ENCODE peak calls at places on chromosome 20, in ten cellular contexts. One of them, this sample, is unnamed.

GRCh38 chr20:44091026-44091425 is 96.0 kb downstream of the JPH2 start:
- DNase-seq in RWPE1: no peak
- DNase-seq in progenitor cell of endocrine pancreas: no peak
- DNase-seq in EL: no peak
- DNase-seq in cerebellum: no peak
- DNase-seq in NAMALWA: no peak
- DNase-seq in stimulated activated CD4-positive, alpha-beta T cell treated with anti-CD3 and anti-CD28 coated beads, Interleukin-15, amount 100 ng/mL, for 24 hours: no peak
- DNase-seq in stimulated activated CD8-positive, alpha-beta memory T cell treated with anti-CD3 and anti-CD28 coated beads, Interleukin-15, amount 100 ng/mL, for 1 hour: no peak
- DNase-seq in Calu3: no peak
- DNase-seq in left ventricle myocardium superior: no peak
- DNase-seq in this sample: no peak

GRCh38 chr20:33437141-33437911 is 6.2 kb downstream of the SNTA1 start:
- DNase-seq in RWPE1: no peak
- DNase-seq in progenitor cell of endocrine pancreas: no peak
- DNase-seq in EL: peak
- DNase-seq in cerebellum: no peak
- DNase-seq in NAMALWA: no peak
- DNase-seq in stimulated activated CD4-positive, alpha-beta T cell treated with anti-CD3 and anti-CD28 coated beads, Interleukin-15, amount 100 ng/mL, for 24 hours: no peak
- DNase-seq in stimulated activated CD8-positive, alpha-beta memory T cell treated with anti-CD3 and anti-CD28 coated beads, Interleukin-15, amount 100 ng/mL, for 1 hour: no peak
- DNase-seq in Calu3: no peak
- DNase-seq in left ventricle myocardium superior: peak
- DNase-seq in this sample: no peak

GRCh38 chr20:22459754-22460153 is 124.6 kb downstream of the FOXA2 start:
- DNase-seq in RWPE1: no peak
- DNase-seq in progenitor cell of endocrine pancreas: no peak
- DNase-seq in EL: no peak
- DNase-seq in cerebellum: no peak
- DNase-seq in NAMALWA: no peak
- DNase-seq in stimulated activated CD4-positive, alpha-beta T cell treated with anti-CD3 and anti-CD28 coated beads, Interleukin-15, amount 100 ng/mL, for 24 hours: no peak
- DNase-seq in stimulated activated CD8-positive, alpha-beta memory T cell treated with anti-CD3 and anti-CD28 coated beads, Interleukin-15, amount 100 ng/mL, for 1 hour: no peak
- DNase-seq in Calu3: no peak
- DNase-seq in left ventricle myocardium superior: no peak
- DNase-seq in this sample: no peak

GRCh38 chr20:62751551-62752150 is 43.0 kb downstream of the NTSR1 start:
- DNase-seq in RWPE1: no peak
- DNase-seq in progenitor cell of endocrine pancreas: no peak
- DNase-seq in EL: no peak
- DNase-seq in cerebellum: peak
- DNase-seq in NAMALWA: no peak
- DNase-seq in stimulated activated CD4-positive, alpha-beta T cell treated with anti-CD3 and anti-CD28 coated beads, Interleukin-15, amount 100 ng/mL, for 24 hours: no peak
- DNase-seq in stimulated activated CD8-positive, alpha-beta memory T cell treated with anti-CD3 and anti-CD28 coated beads, Interleukin-15, amount 100 ng/mL, for 1 hour: no peak
- DNase-seq in Calu3: no peak
- DNase-seq in left ventricle myocardium superior: peak
- DNase-seq in this sample: no peak

GRCh38 chr20:39954585-39954984 is 734.5 kb downstream of the MAFB start:
- DNase-seq in RWPE1: no peak
- DNase-seq in progenitor cell of endocrine pancreas: no peak
- DNase-seq in EL: no peak
- DNase-seq in cerebellum: no peak
- DNase-seq in NAMALWA: no peak
- DNase-seq in stimulated activated CD4-positive, alpha-beta T cell treated with anti-CD3 and anti-CD28 coated beads, Interleukin-15, amount 100 ng/mL, for 24 hours: no peak
- DNase-seq in stimulated activated CD8-positive, alpha-beta memory T cell treated with anti-CD3 and anti-CD28 coated beads, Interleukin-15, amount 100 ng/mL, for 1 hour: no peak
- DNase-seq in Calu3: no peak
- DNase-seq in left ventricle myocardium superior: no peak
- DNase-seq in this sample: no peak

GRCh38 chr20:373171-373890 is 7.2 kb upstream of the TRIB3 start:
- DNase-seq in RWPE1: peak
- DNase-seq in progenitor cell of endocrine pancreas: no peak
- DNase-seq in EL: peak
- DNase-seq in cerebellum: no peak
- DNase-seq in NAMALWA: no peak
- DNase-seq in stimulated activated CD4-positive, alpha-beta T cell treated with anti-CD3 and anti-CD28 coated beads, Interleukin-15, amount 100 ng/mL, for 24 hours: no peak
- DNase-seq in stimulated activated CD8-positive, alpha-beta memory T cell treated with anti-CD3 and anti-CD28 coated beads, Interleukin-15, amount 100 ng/mL, for 1 hour: no peak
- DNase-seq in Calu3: no peak
- DNase-seq in left ventricle myocardium superior: peak
- DNase-seq in this sample: no peak

GRCh38 chr20:63313349-63314014 is 20.5 kb downstream of the COL20A1 start:
- DNase-seq in RWPE1: no peak
- DNase-seq in progenitor cell of endocrine pancreas: no peak
- DNase-seq in EL: no peak
- DNase-seq in cerebellum: no peak
- DNase-seq in NAMALWA: no peak
- DNase-seq in stimulated activated CD4-positive, alpha-beta T cell treated with anti-CD3 and anti-CD28 coated beads, Interleukin-15, amount 100 ng/mL, for 24 hours: no peak
- DNase-seq in stimulated activated CD8-positive, alpha-beta memory T cell treated with anti-CD3 and anti-CD28 coated beads, Interleukin-15, amount 100 ng/mL, for 1 hour: no peak
- DNase-seq in Calu3: no peak
- DNase-seq in left ventricle myocardium superior: peak
- DNase-seq in this sample: no peak

GRCh38 chr20:62925420-62926228 is 681 bp downstream of the DIDO1 start:
- DNase-seq in RWPE1: no peak
- DNase-seq in progenitor cell of endocrine pancreas: no peak
- DNase-seq in EL: peak
- DNase-seq in cerebellum: no peak
- DNase-seq in NAMALWA: peak
- DNase-seq in stimulated activated CD4-positive, alpha-beta T cell treated with anti-CD3 and anti-CD28 coated beads, Interleukin-15, amount 100 ng/mL, for 24 hours: peak
- DNase-seq in stimulated activated CD8-positive, alpha-beta memory T cell treated with anti-CD3 and anti-CD28 coated beads, Interleukin-15, amount 100 ng/mL, for 1 hour: no peak
- DNase-seq in Calu3: peak
- DNase-seq in left ventricle myocardium superior: peak
- DNase-seq in this sample: peak

GRCh38 chr20:45445805-45446562 is 23.6 kb upstream of the WFDC2 start:
- DNase-seq in RWPE1: peak
- DNase-seq in progenitor cell of endocrine pancreas: peak
- DNase-seq in EL: peak
- DNase-seq in cerebellum: no peak
- DNase-seq in NAMALWA: peak
- DNase-seq in stimulated activated CD4-positive, alpha-beta T cell treated with anti-CD3 and anti-CD28 coated beads, Interleukin-15, amount 100 ng/mL, for 24 hours: peak
- DNase-seq in stimulated activated CD8-positive, alpha-beta memory T cell treated with anti-CD3 and anti-CD28 coated beads, Interleukin-15, amount 100 ng/mL, for 1 hour: no peak
- DNase-seq in Calu3: peak
- DNase-seq in left ventricle myocardium superior: no peak
- DNase-seq in this sample: no peak

GRCh38 chr20:15163632-15164031 is 826.2 kb upstream of the FLRT3 start:
- DNase-seq in RWPE1: no peak
- DNase-seq in progenitor cell of endocrine pancreas: no peak
- DNase-seq in EL: no peak
- DNase-seq in cerebellum: no peak
- DNase-seq in NAMALWA: no peak
- DNase-seq in stimulated activated CD4-positive, alpha-beta T cell treated with anti-CD3 and anti-CD28 coated beads, Interleukin-15, amount 100 ng/mL, for 24 hours: no peak
- DNase-seq in stimulated activated CD8-positive, alpha-beta memory T cell treated with anti-CD3 and anti-CD28 coated beads, Interleukin-15, amount 100 ng/mL, for 1 hour: no peak
- DNase-seq in Calu3: no peak
- DNase-seq in left ventricle myocardium superior: no peak
- DNase-seq in this sample: no peak

GRCh38 chr20:26163890-26164289 is 467.2 kb upstream of the ZNF337 start:
- DNase-seq in RWPE1: peak
- DNase-seq in progenitor cell of endocrine pancreas: no peak
- DNase-seq in EL: peak
- DNase-seq in cerebellum: no peak
- DNase-seq in NAMALWA: no peak
- DNase-seq in stimulated activated CD4-positive, alpha-beta T cell treated with anti-CD3 and anti-CD28 coated beads, Interleukin-15, amount 100 ng/mL, for 24 hours: no peak
- DNase-seq in stimulated activated CD8-positive, alpha-beta memory T cell treated with anti-CD3 and anti-CD28 coated beads, Interleukin-15, amount 100 ng/mL, for 1 hour: no peak
- DNase-seq in Calu3: no peak
- DNase-seq in left ventricle myocardium superior: no peak
- DNase-seq in this sample: no peak

GRCh38 chr20:57211949-57212889 is 54.2 kb downstream of the BMP7 start:
- DNase-seq in RWPE1: peak
- DNase-seq in progenitor cell of endocrine pancreas: no peak
- DNase-seq in EL: peak
- DNase-seq in cerebellum: peak
- DNase-seq in NAMALWA: no peak
- DNase-seq in stimulated activated CD4-positive, alpha-beta T cell treated with anti-CD3 and anti-CD28 coated beads, Interleukin-15, amount 100 ng/mL, for 24 hours: no peak
- DNase-seq in stimulated activated CD8-positive, alpha-beta memory T cell treated with anti-CD3 and anti-CD28 coated beads, Interleukin-15, amount 100 ng/mL, for 1 hour: no peak
- DNase-seq in Calu3: peak
- DNase-seq in left ventricle myocardium superior: peak
- DNase-seq in this sample: no peak

GRCh38 chr20:11124849-11125505 is 451.2 kb upstream of the JAG1 start:
- DNase-seq in RWPE1: no peak
- DNase-seq in progenitor cell of endocrine pancreas: no peak
- DNase-seq in EL: no peak
- DNase-seq in cerebellum: no peak
- DNase-seq in NAMALWA: no peak
- DNase-seq in stimulated activated CD4-positive, alpha-beta T cell treated with anti-CD3 and anti-CD28 coated beads, Interleukin-15, amount 100 ng/mL, for 24 hours: no peak
- DNase-seq in stimulated activated CD8-positive, alpha-beta memory T cell treated with anti-CD3 and anti-CD28 coated beads, Interleukin-15, amount 100 ng/mL, for 1 hour: no peak
- DNase-seq in Calu3: no peak
- DNase-seq in left ventricle myocardium superior: no peak
- DNase-seq in this sample: no peak

GRCh38 chr20:9647741-9648140 is 133.4 kb downstream of the LAMP5 start:
- DNase-seq in RWPE1: no peak
- DNase-seq in progenitor cell of endocrine pancreas: no peak
- DNase-seq in EL: no peak
- DNase-seq in cerebellum: peak
- DNase-seq in NAMALWA: no peak
- DNase-seq in stimulated activated CD4-positive, alpha-beta T cell treated with anti-CD3 and anti-CD28 coated beads, Interleukin-15, amount 100 ng/mL, for 24 hours: no peak
- DNase-seq in stimulated activated CD8-positive, alpha-beta memory T cell treated with anti-CD3 and anti-CD28 coated beads, Interleukin-15, amount 100 ng/mL, for 1 hour: no peak
- DNase-seq in Calu3: no peak
- DNase-seq in left ventricle myocardium superior: no peak
- DNase-seq in this sample: no peak

GRCh38 chr20:17538517-17539170 is 7.5 kb upstream of the BFSP1 start:
- DNase-seq in RWPE1: no peak
- DNase-seq in progenitor cell of endocrine pancreas: no peak
- DNase-seq in EL: peak
- DNase-seq in cerebellum: no peak
- DNase-seq in NAMALWA: peak
- DNase-seq in stimulated activated CD4-positive, alpha-beta T cell treated with anti-CD3 and anti-CD28 coated beads, Interleukin-15, amount 100 ng/mL, for 24 hours: peak
- DNase-seq in stimulated activated CD8-positive, alpha-beta memory T cell treated with anti-CD3 and anti-CD28 coated beads, Interleukin-15, amount 100 ng/mL, for 1 hour: no peak
- DNase-seq in Calu3: no peak
- DNase-seq in left ventricle myocardium superior: no peak
- DNase-seq in this sample: no peak

GRCh38 chr20:21514553-21515251 is 838 bp upstream of the NKX2-2 start:
- DNase-seq in RWPE1: no peak
- DNase-seq in progenitor cell of endocrine pancreas: peak
- DNase-seq in EL: no peak
- DNase-seq in cerebellum: no peak
- DNase-seq in NAMALWA: no peak
- DNase-seq in stimulated activated CD4-positive, alpha-beta T cell treated with anti-CD3 and anti-CD28 coated beads, Interleukin-15, amount 100 ng/mL, for 24 hours: no peak
- DNase-seq in stimulated activated CD8-positive, alpha-beta memory T cell treated with anti-CD3 and anti-CD28 coated beads, Interleukin-15, amount 100 ng/mL, for 1 hour: no peak
- DNase-seq in Calu3: no peak
- DNase-seq in left ventricle myocardium superior: no peak
- DNase-seq in this sample: no peak

GRCh38 chr20:41004561-41005360 is 23.9 kb upstream of the TOP1 start:
- DNase-seq in RWPE1: peak
- DNase-seq in progenitor cell of endocrine pancreas: no peak
- DNase-seq in EL: peak
- DNase-seq in cerebellum: peak
- DNase-seq in NAMALWA: no peak
- DNase-seq in stimulated activated CD4-positive, alpha-beta T cell treated with anti-CD3 and anti-CD28 coated beads, Interleukin-15, amount 100 ng/mL, for 24 hours: peak
- DNase-seq in stimulated activated CD8-positive, alpha-beta memory T cell treated with anti-CD3 and anti-CD28 coated beads, Interleukin-15, amount 100 ng/mL, for 1 hour: no peak
- DNase-seq in Calu3: no peak
- DNase-seq in left ventricle myocardium superior: no peak
- DNase-seq in this sample: no peak

GRCh38 chr20:23021941-23022340 is 13.2 kb upstream of the SSTR4 start:
- DNase-seq in RWPE1: peak
- DNase-seq in progenitor cell of endocrine pancreas: no peak
- DNase-seq in EL: peak
- DNase-seq in cerebellum: no peak
- DNase-seq in NAMALWA: no peak
- DNase-seq in stimulated activated CD4-positive, alpha-beta T cell treated with anti-CD3 and anti-CD28 coated beads, Interleukin-15, amount 100 ng/mL, for 24 hours: no peak
- DNase-seq in stimulated activated CD8-positive, alpha-beta memory T cell treated with anti-CD3 and anti-CD28 coated beads, Interleukin-15, amount 100 ng/mL, for 1 hour: no peak
- DNase-seq in Calu3: no peak
- DNase-seq in left ventricle myocardium superior: no peak
- DNase-seq in this sample: no peak

GRCh38 chr20:46564241-46564957 is 13.9 kb upstream of the OCSTAMP start:
- DNase-seq in RWPE1: no peak
- DNase-seq in progenitor cell of endocrine pancreas: no peak
- DNase-seq in EL: no peak
- DNase-seq in cerebellum: no peak
- DNase-seq in NAMALWA: no peak
- DNase-seq in stimulated activated CD4-positive, alpha-beta T cell treated with anti-CD3 and anti-CD28 coated beads, Interleukin-15, amount 100 ng/mL, for 24 hours: no peak
- DNase-seq in stimulated activated CD8-positive, alpha-beta memory T cell treated with anti-CD3 and anti-CD28 coated beads, Interleukin-15, amount 100 ng/mL, for 1 hour: no peak
- DNase-seq in Calu3: no peak
- DNase-seq in left ventricle myocardium superior: no peak
- DNase-seq in this sample: no peak

GRCh38 chr20:46835418-46835817 is 59.2 kb upstream of the EYA2 start:
- DNase-seq in RWPE1: no peak
- DNase-seq in progenitor cell of endocrine pancreas: no peak
- DNase-seq in EL: peak
- DNase-seq in cerebellum: no peak
- DNase-seq in NAMALWA: no peak
- DNase-seq in stimulated activated CD4-positive, alpha-beta T cell treated with anti-CD3 and anti-CD28 coated beads, Interleukin-15, amount 100 ng/mL, for 24 hours: no peak
- DNase-seq in stimulated activated CD8-positive, alpha-beta memory T cell treated with anti-CD3 and anti-CD28 coated beads, Interleukin-15, amount 100 ng/mL, for 1 hour: no peak
- DNase-seq in Calu3: no peak
- DNase-seq in left ventricle myocardium superior: no peak
- DNase-seq in this sample: no peak

GRCh38 chr20:38514185-38514584 is 41.5 kb downstream of the RALGAPB start:
- DNase-seq in RWPE1: no peak
- DNase-seq in progenitor cell of endocrine pancreas: no peak
- DNase-seq in EL: no peak
- DNase-seq in cerebellum: no peak
- DNase-seq in NAMALWA: peak
- DNase-seq in stimulated activated CD4-positive, alpha-beta T cell treated with anti-CD3 and anti-CD28 coated beads, Interleukin-15, amount 100 ng/mL, for 24 hours: no peak
- DNase-seq in stimulated activated CD8-positive, alpha-beta memory T cell treated with anti-CD3 and anti-CD28 coated beads, Interleukin-15, amount 100 ng/mL, for 1 hour: no peak
- DNase-seq in Calu3: no peak
- DNase-seq in left ventricle myocardium superior: no peak
- DNase-seq in this sample: no peak

GRCh38 chr20:584375-585301 is 25.5 kb downstream of the TCF15 start:
- DNase-seq in RWPE1: no peak
- DNase-seq in progenitor cell of endocrine pancreas: no peak
- DNase-seq in EL: no peak
- DNase-seq in cerebellum: no peak
- DNase-seq in NAMALWA: peak
- DNase-seq in stimulated activated CD4-positive, alpha-beta T cell treated with anti-CD3 and anti-CD28 coated beads, Interleukin-15, amount 100 ng/mL, for 24 hours: peak
- DNase-seq in stimulated activated CD8-positive, alpha-beta memory T cell treated with anti-CD3 and anti-CD28 coated beads, Interleukin-15, amount 100 ng/mL, for 1 hour: no peak
- DNase-seq in Calu3: peak
- DNase-seq in left ventricle myocardium superior: no peak
- DNase-seq in this sample: no peak

GRCh38 chr20:52047811-52048302 is 143.7 kb downstream of the ZFP64 start:
- DNase-seq in RWPE1: no peak
- DNase-seq in progenitor cell of endocrine pancreas: no peak
- DNase-seq in EL: no peak
- DNase-seq in cerebellum: no peak
- DNase-seq in NAMALWA: no peak
- DNase-seq in stimulated activated CD4-positive, alpha-beta T cell treated with anti-CD3 and anti-CD28 coated beads, Interleukin-15, amount 100 ng/mL, for 24 hours: peak
- DNase-seq in stimulated activated CD8-positive, alpha-beta memory T cell treated with anti-CD3 and anti-CD28 coated beads, Interleukin-15, amount 100 ng/mL, for 1 hour: no peak
- DNase-seq in Calu3: peak
- DNase-seq in left ventricle myocardium superior: no peak
- DNase-seq in this sample: no peak

GRCh38 chr20:43969069-43969468 is 54.4 kb downstream of the TOX2 start:
- DNase-seq in RWPE1: no peak
- DNase-seq in progenitor cell of endocrine pancreas: no peak
- DNase-seq in EL: no peak
- DNase-seq in cerebellum: no peak
- DNase-seq in NAMALWA: no peak
- DNase-seq in stimulated activated CD4-positive, alpha-beta T cell treated with anti-CD3 and anti-CD28 coated beads, Interleukin-15, amount 100 ng/mL, for 24 hours: no peak
- DNase-seq in stimulated activated CD8-positive, alpha-beta memory T cell treated with anti-CD3 and anti-CD28 coated beads, Interleukin-15, amount 100 ng/mL, for 1 hour: no peak
- DNase-seq in Calu3: no peak
- DNase-seq in left ventricle myocardium superior: no peak
- DNase-seq in this sample: no peak

GRCh38 chr20:41482647-41483552 is 116.3 kb upstream of the EMILIN3 start:
- DNase-seq in RWPE1: no peak
- DNase-seq in progenitor cell of endocrine pancreas: no peak
- DNase-seq in EL: peak
- DNase-seq in cerebellum: no peak
- DNase-seq in NAMALWA: no peak
- DNase-seq in stimulated activated CD4-positive, alpha-beta T cell treated with anti-CD3 and anti-CD28 coated beads, Interleukin-15, amount 100 ng/mL, for 24 hours: no peak
- DNase-seq in stimulated activated CD8-positive, alpha-beta memory T cell treated with anti-CD3 and anti-CD28 coated beads, Interleukin-15, amount 100 ng/mL, for 1 hour: no peak
- DNase-seq in Calu3: no peak
- DNase-seq in left ventricle myocardium superior: no peak
- DNase-seq in this sample: no peak

GRCh38 chr20:36104244-36104643 is 50.3 kb upstream of the EPB41L1 start:
- DNase-seq in RWPE1: no peak
- DNase-seq in progenitor cell of endocrine pancreas: no peak
- DNase-seq in EL: no peak
- DNase-seq in cerebellum: no peak
- DNase-seq in NAMALWA: no peak
- DNase-seq in stimulated activated CD4-positive, alpha-beta T cell treated with anti-CD3 and anti-CD28 coated beads, Interleukin-15, amount 100 ng/mL, for 24 hours: no peak
- DNase-seq in stimulated activated CD8-positive, alpha-beta memory T cell treated with anti-CD3 and anti-CD28 coated beads, Interleukin-15, amount 100 ng/mL, for 1 hour: no peak
- DNase-seq in Calu3: no peak
- DNase-seq in left ventricle myocardium superior: no peak
- DNase-seq in this sample: no peak

GRCh38 chr20:51698252-51698651 is 69.9 kb downstream of the ATP9A start:
- DNase-seq in RWPE1: no peak
- DNase-seq in progenitor cell of endocrine pancreas: no peak
- DNase-seq in EL: no peak
- DNase-seq in cerebellum: no peak
- DNase-seq in NAMALWA: no peak
- DNase-seq in stimulated activated CD4-positive, alpha-beta T cell treated with anti-CD3 and anti-CD28 coated beads, Interleukin-15, amount 100 ng/mL, for 24 hours: no peak
- DNase-seq in stimulated activated CD8-positive, alpha-beta memory T cell treated with anti-CD3 and anti-CD28 coated beads, Interleukin-15, amount 100 ng/mL, for 1 hour: no peak
- DNase-seq in Calu3: no peak
- DNase-seq in left ventricle myocardium superior: no peak
- DNase-seq in this sample: no peak

GRCh38 chr20:919491-919916 is 3.4 kb upstream of the ANGPT4 start:
- DNase-seq in RWPE1: no peak
- DNase-seq in progenitor cell of endocrine pancreas: no peak
- DNase-seq in EL: no peak
- DNase-seq in cerebellum: no peak
- DNase-seq in NAMALWA: no peak
- DNase-seq in stimulated activated CD4-positive, alpha-beta T cell treated with anti-CD3 and anti-CD28 coated beads, Interleukin-15, amount 100 ng/mL, for 24 hours: no peak
- DNase-seq in stimulated activated CD8-positive, alpha-beta memory T cell treated with anti-CD3 and anti-CD28 coated beads, Interleukin-15, amount 100 ng/mL, for 1 hour: no peak
- DNase-seq in Calu3: no peak
- DNase-seq in left ventricle myocardium superior: no peak
- DNase-seq in this sample: no peak

This sample was measured in memory B cell.